ENCODE peak calls at places on chromosomes 6 and 20, in nine cellular contexts. R is PC-3; H is CD4-positive, CD25-positive, alpha-beta regulatory T cell; E is COR-L47; D is brain microvascular endothelial cell; W is endothelial cell; P is C1 segment of cervical spinal cord; U is naive B cell; M is HT1080. T is an unnamed sample.

GRCh38 chr20:48635791-48636267 is 192.0 kb downstream of the PREX1 start:
- DNase-seq in R (peak), H (peak), E (peak), D (peak), W (peak), P (peak), U (peak), M (peak), T (peak)

GRCh38 chr6:163254341-163254835 is 160.1 kb upstream of the QKI start:
- DNase-seq in R (no peak), H (no peak), E (no peak), D (no peak), W (no peak), P (peak), U (no peak), M (no peak), T (no peak)

GRCh38 chr6:118252474-118252873 is 295.6 kb upstream of the PLN start:
- DNase-seq in R (no peak), H (no peak), E (no peak), D (no peak), W (no peak), P (no peak), U (no peak), M (peak), T (no peak)

GRCh38 chr6:1915226-1915625 is 305.5 kb downstream of the FOXC1 start:
- DNase-seq in R (no peak), H (no peak), E (no peak), D (no peak), W (no peak), P (no peak), U (no peak), M (no peak), T (no peak)

GRCh38 chr6:170093276-170093657 is 197.6 kb downstream of the DLL1 start:
- DNase-seq in R (no peak), H (no peak), E (no peak), D (no peak), W (no peak), P (no peak), U (no peak), M (no peak), T (no peak)

GRCh38 chr6:38783436-38784228 is 68.5 kb downstream of the DNAH8 start:
- DNase-seq in R (no peak), H (no peak), E (no peak), D (no peak), W (no peak), P (no peak), U (no peak), M (no peak), T (no peak)

GRCh38 chr6:106273087-106273486 is 52.5 kb downstream of the ATG5 start:
- DNase-seq in R (no peak), H (no peak), E (no peak), D (no peak), W (no peak), P (no peak), U (no peak), M (no peak), T (no peak)

GRCh38 chr20:1882026-1882425 is 13.2 kb upstream of the SIRPA start:
- DNase-seq in R (no peak), H (no peak), E (no peak), D (no peak), W (no peak), P (no peak), U (no peak), M (no peak), T (no peak)

GRCh38 chr20:34945315-34946077 is 10.1 kb downstream of the GSS start:
- DNase-seq in R (peak), H (no peak), E (no peak), D (no peak), W (no peak), P (no peak), U (no peak), M (no peak), T (no peak)

GRCh38 chr6:45488884-45489283 is 111.2 kb upstream of the SUPT3H start:
- DNase-seq in R (no peak), H (no peak), E (no peak), D (no peak), W (no peak), P (no peak), U (no peak), M (no peak), T (peak)

GRCh38 chr6:1616556-1617463 is 7.1 kb downstream of the FOXC1 start:
- DNase-seq in R (no peak), H (no peak), E (no peak), D (no peak), W (no peak), P (no peak), U (no peak), M (no peak), T (no peak)

GRCh38 chr6:10793035-10793434 is 45.3 kb downstream of the MAK start:
- DNase-seq in R (no peak), H (no peak), E (no peak), D (no peak), W (no peak), P (no peak), U (no peak), M (no peak), T (no peak)

GRCh38 chr6:137013738-137014602 is 30.8 kb downstream of the IL20RA start:
- DNase-seq in R (peak), H (no peak), E (peak), D (peak), W (no peak), P (no peak), U (no peak), M (peak), T (no peak)